ENCODE peak calls at places on chromosomes 1 and 21, in four cellular contexts. E is stimulated activated CD4-positive, alpha-beta T cell treated with anti-CD3 and anti-CD28 coated beads, TNF-alpha, amount 100 ng/mL, for 4 hours; B is activated T-cell treated with anti-CD3 and anti-CD28 coated beads, Interleukin-2, amount 50 U/mL, for 48 hours; H is GM12878. D is an unnamed sample.

GRCh38 chr1:58395355-58395754 is 151.2 kb downstream of the OMA1 start:
- DNase-seq in E (no peak), B (no peak), H (no peak), D (no peak)

GRCh38 chr1:31310131-31310530 is 13.3 kb downstream of the ZCCHC17 start:
- DNase-seq in E (no peak), B (no peak), H (no peak), D (no peak)

GRCh38 chr1:113320272-113320671 is 70.0 kb upstream of the MAGI3 start:
- DNase-seq in E (no peak), B (no peak), H (no peak), D (no peak)

GRCh38 chr1:154014154-154014910 is 23.8 kb downstream of the RPS27 start:
- DNase-seq in E (no peak), B (no peak), H (no peak), D (no peak)

GRCh38 chr1:40161125-40161887 is at the start of gene RLF:
- DNase-seq in E (peak), B (peak), H (peak), D (peak)

GRCh38 chr1:75265792-75266191 is 131.6 kb downstream of the LHX8 start:
- DNase-seq in E (no peak), B (no peak), H (peak), D (no peak)

GRCh38 chr1:16161717-16162116 is 5.8 kb upstream of the EPHA2 start:
- DNase-seq in E (no peak), B (no peak), H (no peak), D (no peak)

GRCh38 chr1:59276317-59276914 is 20.5 kb upstream of the FGGY start:
- DNase-seq in E (no peak), B (no peak), H (no peak), D (no peak)

GRCh38 chr1:43147625-43148319 is 24.3 kb downstream of the EBNA1BP2 start:
- DNase-seq in E (no peak), B (peak), H (no peak), D (peak)

GRCh38 chr1:229694053-229694693 is 68.1 kb downstream of the URB2 start:
- DNase-seq in E (no peak), B (no peak), H (no peak), D (no peak)

GRCh38 chr1:37094302-37094701 is 60.0 kb upstream of the GRIK3 start:
- DNase-seq in E (no peak), B (no peak), H (peak), D (no peak)

GRCh38 chr1:110902820-110903463 is 30.0 kb downstream of the CD53 start:
- DNase-seq in E (no peak), B (no peak), H (no peak), D (no peak)

GRCh38 chr1:214397497-214397896 is 116.5 kb downstream of the SMYD2 start:
- DNase-seq in E (no peak), B (no peak), H (no peak), D (no peak)

GRCh38 chr1:211713231-211713630 is 37.8 kb upstream of the NEK2 start:
- DNase-seq in E (no peak), B (no peak), H (no peak), D (no peak)

GRCh38 chr1:199405634-199406196 is 621.8 kb upstream of the NR5A2 start:
- DNase-seq in E (no peak), B (no peak), H (no peak), D (no peak)

GRCh38 chr1:205447457-205448415 is 8.1 kb downstream of the BLACAT1 start:
- DNase-seq in E (no peak), B (no peak), H (no peak), D (no peak)

GRCh38 chr1:112507896-112508241 is 896 bp upstream of the WNT2B start:
- DNase-seq in E (no peak), B (no peak), H (no peak), D (peak)

GRCh38 chr1:203465943-203466342 is 9.7 kb upstream of the PRELP start:
- DNase-seq in E (no peak), B (no peak), H (no peak), D (no peak)

GRCh38 chr1:97743129-97743528 is 177.7 kb downstream of the DPYD start:
- DNase-seq in E (no peak), B (no peak), H (no peak), D (no peak)

GRCh38 chr1:18907914-18908845 is 5.8 kb upstream of the ALDH4A1 start:
- DNase-seq in E (no peak), B (no peak), H (no peak), D (no peak)

GRCh38 chr1:24735619-24736375 is 9.4 kb upstream of the CLIC4 start:
- DNase-seq in E (no peak), B (no peak), H (no peak), D (no peak)

GRCh38 chr1:15736666-15737229 is 690 bp downstream of the SLC25A34 start:
- DNase-seq in E (no peak), B (no peak), H (no peak), D (no peak)

GRCh38 chr21:31117046-31117916 is 79.0 kb upstream of the KRTAP19-8 start:
- DNase-seq in E (no peak), B (no peak), H (no peak), D (no peak)

GRCh38 chr1:22132517-22133235 is 10.2 kb downstream of the WNT4 start:
- DNase-seq in E (no peak), B (no peak), H (no peak), D (no peak)

GRCh38 chr1:226109829-226110248 is 47.3 kb downstream of the H3-3A start:
- DNase-seq in E (peak), B (peak), H (no peak), D (peak)

GRCh38 chr1:99784143-99784542 is 17.7 kb upstream of the FRRS1 start:
- DNase-seq in E (no peak), B (no peak), H (peak), D (no peak)

GRCh38 chr1:206506803-206507394 is 432 bp upstream of the RASSF5 start:
- DNase-seq in E (no peak), B (no peak), H (no peak), D (no peak)

GRCh38 chr21:39651206-39651605 is 38.5 kb downstream of the B3GALT5 start:
- DNase-seq in E (no peak), B (no peak), H (no peak), D (no peak)

GRCh38 chr1:205774277-205775014 is 836 bp downstream of the RAB29 start:
- DNase-seq in E (no peak), B (peak), H (peak), D (peak)

GRCh38 chr1:109256971-109257681 is 7.8 kb downstream of the CELSR2 start:
- DNase-seq in E (no peak), B (no peak), H (no peak), D (no peak)

GRCh38 chr1:34407140-34407539 is 230.4 kb downstream of the C1orf94 start:
- DNase-seq in E (no peak), B (no peak), H (no peak), D (no peak)

GRCh38 chr21:26756491-26757159 is 88.6 kb downstream of the ADAMTS1 start:
- DNase-seq in E (no peak), B (no peak), H (no peak), D (no peak)

GRCh38 chr1:67342002-67342890 is 34.6 kb downstream of the IL12RB2 start:
- DNase-seq in E (peak), B (no peak), H (peak), D (no peak)

GRCh38 chr1:192445849-192446489 is 129.2 kb downstream of the RGS21 start:
- DNase-seq in E (peak), B (peak), H (no peak), D (no peak)

GRCh38 chr1:98637316-98637715 is 24.2 kb upstream of the SNX7 start:
- DNase-seq in E (no peak), B (no peak), H (no peak), D (no peak)

GRCh38 chr1:21674957-21675356 is 5.8 kb upstream of the RAP1GAP start:
- DNase-seq in E (no peak), B (no peak), H (no peak), D (no peak)